ENCODE peak calls at places on chromosomes 13 and 19, in eight cellular contexts. O, W, I, U, H, E, C and A are unnamed samples.

GRCh38 chr13:52695856-52696255 is 43.2 kb downstream of the SUGT1 start:
- DNase-seq in O (no peak), W (no peak), I (no peak), U (no peak), H (peak; percentile 65), E (no peak), C (no peak), A (no peak)

GRCh38 chr19:48461982-48462655 is 6.7 kb downstream of the KCNJ14 start:
- DNase-seq in O (peak; percentile 39), W (no peak), I (no peak), U (no peak), H (peak; percentile 20), E (no peak), C (no peak), A (no peak)

GRCh38 chr19:29326351-29326750 is 113.4 kb upstream of the UQCRFS1 start:
- DNase-seq in O (no peak), W (no peak), I (no peak), U (no peak), H (no peak), E (no peak), C (no peak), A (no peak)

GRCh38 chr13:50631041-50631440 is 212.5 kb downstream of the DLEU7 start:
- DNase-seq in O (no peak), W (no peak), I (no peak), U (no peak), H (no peak), E (no peak), C (no peak), A (no peak)

GRCh38 chr13:30585748-30586262 is 31.9 kb upstream of the USPL1 start:
- DNase-seq in O (no peak), W (no peak), I (no peak), U (no peak), H (peak; percentile 84), E (no peak), C (no peak), A (no peak)

GRCh38 chr13:95896302-95896701 is 156.9 kb downstream of the UGGT2 start:
- DNase-seq in O (no peak), W (no peak), I (no peak), U (no peak), H (peak; percentile 56), E (no peak), C (no peak), A (no peak)

GRCh38 chr13:73891805-73892204 is 242.4 kb downstream of the KLF12 start:
- DNase-seq in O (no peak), W (no peak), I (no peak), U (no peak), H (no peak), E (no peak), C (no peak), A (no peak)

GRCh38 chr19:29687897-29688728 is 22.9 kb downstream of the PLEKHF1 start:
- DNase-seq in O (no peak), W (no peak), I (no peak), U (no peak), H (peak; percentile 73), E (no peak), C (no peak), A (no peak)

GRCh38 chr13:31385534-31385933 is 185.8 kb downstream of the B3GLCT start:
- DNase-seq in O (no peak), W (no peak), I (no peak), U (no peak), H (no peak), E (no peak), C (no peak), A (no peak)

GRCh38 chr19:45290381-45290931 is 32.2 kb downstream of the CKM start:
- DNase-seq in O (no peak), W (no peak), I (no peak), U (no peak), H (no peak), E (no peak), C (no peak), A (no peak)

GRCh38 chr13:64774915-64775314 is 2455.2 kb downstream of the PCDH9 start:
- DNase-seq in O (no peak), W (no peak), I (no peak), U (no peak), H (no peak), E (no peak), C (no peak), A (no peak)

GRCh38 chr19:34560229-34560628 is 78.7 kb downstream of the WTIP start:
- DNase-seq in O (no peak), W (no peak), I (no peak), U (no peak), H (no peak), E (no peak), C (no peak), A (no peak)

GRCh38 chr13:46339035-46339666 is 47.9 kb downstream of the RUBCNL start:
- DNase-seq in O (no peak), W (no peak), I (peak; percentile 30), U (no peak), H (peak; percentile 70), E (peak; percentile 47), C (no peak), A (no peak)

GRCh38 chr19:4748589-4748988 is 24.9 kb upstream of the DPP9 start:
- DNase-seq in O (no peak), W (no peak), I (no peak), U (no peak), H (no peak), E (no peak), C (no peak), A (no peak)

GRCh38 chr19:33734913-33735312 is 61.8 kb upstream of the KCTD15 start:
- DNase-seq in O (no peak), W (no peak), I (peak; percentile 24), U (no peak), H (no peak), E (no peak), C (no peak), A (no peak)

DNA sequence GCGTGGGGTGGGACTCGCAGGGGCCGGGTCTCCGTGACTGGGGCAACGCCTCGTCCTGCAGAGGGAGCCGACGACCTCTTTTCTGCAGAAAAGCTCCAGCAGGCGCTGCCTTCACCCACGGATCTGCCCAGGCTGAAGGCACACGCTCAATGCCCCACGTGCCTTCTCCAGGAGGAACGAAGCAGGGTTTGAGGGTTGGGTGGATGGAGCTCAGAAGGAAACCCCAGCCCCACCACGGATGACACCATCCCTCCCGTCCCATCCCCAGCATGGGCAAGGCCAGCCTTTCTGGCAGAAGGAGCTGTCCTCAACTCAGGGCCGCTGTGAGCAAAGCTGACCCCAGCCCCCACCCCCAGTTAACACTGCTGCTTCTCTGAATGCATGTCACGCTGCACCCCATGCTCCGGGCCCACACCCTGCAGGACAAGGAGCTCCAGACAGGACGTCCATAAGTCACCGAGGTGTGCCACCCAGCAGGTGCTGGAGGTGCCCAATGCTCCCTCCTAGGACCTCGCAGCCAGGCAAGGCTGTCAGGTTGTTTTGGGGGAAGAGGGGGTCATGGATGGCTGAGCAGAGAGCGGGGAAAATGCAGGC is 7.4 kb downstream of the C19orf25 start:
- DNase-seq in O (peak; percentile 49), W (no peak), I (peak; percentile 20), U (no peak), H (no peak), E (no peak), C (no peak), A (peak; percentile 29)
- TF ChIP-seq CTCF in O (peak; percentile 41), W (no peak), I (peak; percentile 17), U (no peak), H (no peak), E (no peak), C (no peak), A (no peak)

DNA sequence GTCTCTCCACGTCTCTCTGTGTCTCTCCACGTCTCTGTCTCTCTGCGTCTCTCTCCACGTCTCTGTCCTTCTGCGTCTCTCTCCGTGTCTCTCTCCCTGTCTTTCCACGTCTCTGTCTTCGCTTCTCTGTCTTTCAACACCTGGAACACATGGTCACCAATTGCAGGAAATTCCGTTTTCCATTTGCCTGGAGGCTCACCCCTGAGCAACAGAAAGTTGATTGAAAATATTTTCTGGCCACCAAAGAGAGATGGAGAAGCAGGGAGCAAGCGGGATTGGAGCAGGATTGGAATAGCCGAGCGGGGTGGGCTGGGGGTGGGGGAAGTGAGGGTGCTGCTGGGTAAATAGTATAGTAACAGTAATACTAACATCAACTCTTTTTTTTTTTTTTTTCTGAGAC is 1.7 kb downstream of the KANK2 start:
- DNase-seq in O (no peak), W (no peak), I (no peak), U (no peak), H (no peak), E (no peak), C (no peak), A (no peak)
- H3K27ac ChIP-seq in O (no peak overlapping the region), W (peak overlapping the region; percentile 88), I (peak overlapping the region; percentile 93), U (peak overlapping the region; percentile 77), H (no peak overlapping the region), E (peak overlapping the region; percentile 87), C (peak overlapping the region; percentile 98), A (no peak overlapping the region)

GRCh38 chr13:113041821-113042335 is 63.7 kb upstream of the F7 start:
- DNase-seq in O (no peak), W (no peak), I (no peak), U (no peak), H (no peak), E (no peak), C (no peak), A (no peak)

GRCh38 chr13:113042456-113042855 is 63.1 kb upstream of the F7 start:
- DNase-seq in O (no peak), W (no peak), I (no peak), U (no peak), H (no peak), E (no peak), C (no peak), A (no peak)

GRCh38 chr13:113041293-113041690 is 64.3 kb upstream of the F7 start:
- DNase-seq in O (no peak), W (no peak), I (no peak), U (no peak), H (no peak), E (no peak), C (no peak), A (no peak)

GRCh38 chr13:113040031-113040430 is 65.6 kb upstream of the F7 start:
- DNase-seq in O (no peak), W (no peak), I (no peak), U (no peak), H (no peak), E (no peak), C (no peak), A (no peak)

GRCh38 chr13:113040597-113041292 is 64.8 kb upstream of the F7 start:
- DNase-seq in O (no peak), W (no peak), I (no peak), U (no peak), H (no peak), E (no peak), C (no peak), A (no peak)
- H3K27me3 ChIP-seq in O (no peaks in the 10 kb centered on the region), W (no peaks in the 10 kb centered on the region), I (no peaks in the 10 kb centered on the region), U (no peaks in the 10 kb centered on the region), H (peaks cover 14% of the 10 kb centered on the region), E (no peaks in the 10 kb centered on the region), C (no peaks in the 10 kb centered on the region), A (no peaks in the 10 kb centered on the region)

DNA sequence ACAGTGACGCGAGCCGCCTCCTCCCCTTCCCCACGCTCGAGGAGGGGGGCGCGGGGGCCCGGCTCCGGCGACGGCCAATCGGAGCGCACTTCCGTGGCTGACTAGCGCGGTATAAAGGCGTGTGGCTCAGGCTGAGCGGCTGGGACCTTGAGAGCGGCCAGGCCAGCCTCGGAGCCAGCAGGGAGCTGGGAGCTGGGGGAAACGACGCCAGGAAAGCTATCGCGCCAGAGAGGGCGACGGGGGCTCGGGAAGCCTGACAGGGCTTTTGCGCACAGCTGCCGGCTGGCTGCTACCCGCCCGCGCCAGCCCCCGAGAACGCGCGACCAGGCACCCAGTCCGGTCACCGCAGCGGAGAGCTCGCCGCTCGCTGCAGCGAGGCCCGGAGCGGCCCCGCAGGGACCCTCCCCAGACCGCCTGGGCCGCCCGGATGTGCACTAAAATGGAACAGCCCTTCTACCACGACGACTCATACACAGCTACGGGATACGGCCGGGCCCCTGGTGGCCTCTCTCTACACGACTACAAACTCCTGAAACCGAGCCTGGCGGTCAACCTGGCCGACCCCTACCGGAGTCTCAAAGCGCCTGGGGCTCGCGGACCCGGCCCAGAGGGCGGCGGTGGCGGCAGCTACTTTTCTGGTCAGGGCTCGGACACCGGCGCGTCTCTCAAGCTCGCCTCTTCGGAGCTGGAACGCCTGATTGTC is at the start of gene JUNB:
- DNase-seq in O (peak; percentile 90), W (peak; percentile 99), I (peak; percentile 99), U (no peak), H (peak; percentile 99), E (peak; percentile 97), C (peak; percentile 97), A (peak; percentile 98)
- TF ChIP-seq CTCF in O (peak; percentile 12), W (no peak), I (peak; percentile 12), U (no peak), H (no peak), E (no peak), C (no peak), A (no peak)